ENCODE peak calls at places on chromosome 20, in eight cellular contexts. M is activated CD4-positive, alpha-beta T cell treated with anti-CD3 and anti-CD28 coated beads, Interleukin-2, amount 10 ng/mL, durations not matched to agents 7 days and 5 days; I is AG20443; U is posterior cingulate gyrus; Z is stimulated activated CD8-positive, alpha-beta memory T cell treated with anti-CD3 and anti-CD28 coated beads, Interleukin-2, amount 100 ng/mL, for 1 hour; J is EL; K is kidney tubule cell; W is activated naive CD8-positive, alpha-beta T cell treated with anti-CD3 and anti-CD28 coated beads, Interleukin-2, amount 50 U/mL, for 24 hours. Q is an unnamed sample.

GRCh38 chr20:20713244-20713765 is 861 bp upstream of the RALGAPA2 start:
- DNase-seq in I (no peak), Z (no peak), K (no peak), M (no peak), J (peak), U (no peak), W (no peak), Q (no peak)

GRCh38 chr20:62739581-62740285 is 31.1 kb downstream of the NTSR1 start:
- DNase-seq in U (peak), K (no peak), I (peak), Z (no peak), W (peak), M (peak), J (peak), Q (peak)

GRCh38 chr20:667351-668034 is 8.1 kb downstream of the SCRT2 start:
- DNase-seq in U (no peak), I (peak), Z (peak), J (peak), K (peak), W (peak), M (peak), Q (peak)

GRCh38 chr20:59207742-59208357 is 44.2 kb downstream of the ZNF831 start:
- DNase-seq in I (no peak), W (peak), M (peak), K (peak), U (no peak), J (peak), Z (peak), Q (peak)

GRCh38 chr20:33262658-33263065 is 20.4 kb upstream of the BPIFB1 start:
- DNase-seq in W (no peak), J (peak), U (no peak), Z (no peak), K (peak), M (no peak), I (peak), Q (peak)

GRCh38 chr20:43349841-43350240 is 107.9 kb upstream of the SRSF6 start:
- DNase-seq in W (no peak), U (no peak), J (no peak), Z (no peak), I (no peak), K (no peak), M (no peak), Q (no peak)

GRCh38 chr20:51122931-51123658 is 100.2 kb upstream of the KCNG1 start:
- DNase-seq in W (peak), U (no peak), J (no peak), I (no peak), Z (no peak), M (no peak), K (no peak), Q (no peak)

GRCh38 chr20:62068997-62069396 is 3.3 kb upstream of the TAF4 start:
- DNase-seq in W (no peak), U (no peak), I (no peak), K (peak), Z (no peak), M (no peak), J (peak), Q (no peak)

GRCh38 chr20:5784735-5785134 is 34.5 kb downstream of the SHLD1 start:
- DNase-seq in M (no peak), W (no peak), Z (no peak), U (no peak), I (no peak), J (no peak), K (no peak), Q (no peak)

GRCh38 chr20:1810926-1811620 is 84.1 kb upstream of the SIRPA start:
- DNase-seq in M (no peak), Z (no peak), I (peak), K (peak), J (peak), U (peak), W (no peak), Q (peak)

GRCh38 chr20:38782275-38782674 is 23.2 kb upstream of the PPP1R16B start:
- DNase-seq in I (no peak), J (no peak), M (no peak), Z (no peak), U (no peak), W (no peak), K (no peak), Q (no peak)

GRCh38 chr20:49103647-49104364 is 57.7 kb downstream of the CSE1L start:
- DNase-seq in W (no peak), U (no peak), Z (no peak), I (no peak), J (no peak), M (no peak), K (no peak), Q (no peak)

GRCh38 chr20:22453244-22454080 is 130.9 kb downstream of the FOXA2 start:
- DNase-seq in Z (no peak), I (peak), W (no peak), K (peak), M (no peak), J (no peak), U (no peak), Q (peak)

GRCh38 chr20:10505320-10506226 is 70.5 kb downstream of the SLX4IP start:
- DNase-seq in Z (no peak), J (no peak), K (no peak), I (peak), U (no peak), M (no peak), W (no peak), Q (no peak)

GRCh38 chr20:45378191-45378590 is at the start of gene TP53TG5:
- DNase-seq in J (no peak), K (no peak), W (no peak), Z (no peak), U (no peak), M (no peak), I (no peak), Q (no peak)

GRCh38 chr20:9903048-9903651 is 64.3 kb upstream of the PAK5 start:
- DNase-seq in M (no peak), J (no peak), U (no peak), K (peak), W (no peak), Z (no peak), I (no peak), Q (peak)

GRCh38 chr20:433300-433975 is 25.3 kb downstream of the RBCK1 start:
- DNase-seq in K (peak), W (peak), M (peak), I (no peak), J (peak), Z (peak), U (no peak), Q (no peak)

GRCh38 chr20:7144464-7144863 is 377.0 kb downstream of the BMP2 start:
- DNase-seq in K (no peak), I (no peak), J (no peak), W (no peak), U (no peak), Z (no peak), M (no peak), Q (no peak)

GRCh38 chr20:53804920-53805894 is 211.6 kb upstream of the ZNF217 start:
- DNase-seq in Z (no peak), I (peak), U (no peak), K (no peak), J (peak), W (no peak), M (no peak), Q (no peak)

GRCh38 chr20:53934421-53935352 is 135.7 kb downstream of the BCAS1 start:
- DNase-seq in I (peak), K (peak), W (peak), U (no peak), M (peak), J (peak), Z (no peak), Q (peak)

GRCh38 chr20:35093245-35093884 is 758 bp upstream of the TRPC4AP start:
- DNase-seq in Z (no peak), U (no peak), I (peak), J (peak), M (no peak), K (peak), W (peak), Q (peak)

GRCh38 chr20:3927486-3928291 is 38.5 kb downstream of the PANK2 start:
- DNase-seq in W (no peak), K (no peak), J (no peak), M (no peak), U (no peak), I (peak), Z (no peak), Q (no peak)

GRCh38 chr20:59598625-59599310 is 5.6 kb upstream of the PHACTR3 start:
- DNase-seq in W (peak), M (peak), U (no peak), Z (no peak), J (peak), I (peak), K (peak), Q (peak)

GRCh38 chr20:11786108-11786507 is 131.6 kb upstream of the BTBD3 start:
- DNase-seq in J (no peak), Z (no peak), W (no peak), M (no peak), U (no peak), I (no peak), K (no peak), Q (no peak)

GRCh38 chr20:64188682-64189529 is 24.7 kb downstream of the MYT1 start:
- DNase-seq in Z (no peak), W (no peak), I (no peak), M (no peak), U (no peak), J (no peak), K (peak), Q (peak)